ENCODE peak calls at places on chromosomes 7 and 10, in six cellular contexts. K, Q, P, U, X and B are unnamed samples.

GRCh38 chr7:130356121-130356759 is 11.6 kb downstream of the CPA5 start:
- DNase-seq in K (no peak), Q (peak; percentile 97), P (peak; percentile 100), U (peak; percentile 48), X (no peak), B (no peak)

GRCh38 chr7:41148521-41148951 is 554.4 kb downstream of the INHBA start:
- DNase-seq in K (no peak), Q (peak; percentile 80), P (peak; percentile 95), U (no peak), X (no peak), B (no peak)

GRCh38 chr7:114082934-114083647 is 164.3 kb upstream of the PPP1R3A start:
- DNase-seq in K (no peak), Q (peak; percentile 25), P (peak; percentile 13), U (no peak), X (peak; percentile 26), B (peak; percentile 4)

GRCh38 chr10:88474884-88475844 is 108.0 kb downstream of the RNLS start:
- DNase-seq in K (no peak), Q (no peak), P (no peak), U (no peak), X (no peak), B (no peak)

GRCh38 chr10:16597656-16598055 is 76.0 kb upstream of the C1QL3 start:
- DNase-seq in K (no peak), Q (peak; percentile 56), P (peak; percentile 79), U (peak; percentile 57), X (no peak), B (no peak)

GRCh38 chr7:2649991-2650390 is 18.2 kb downstream of the TTYH3 start:
- DNase-seq in K (no peak), Q (no peak), P (no peak), U (no peak), X (no peak), B (no peak)

GRCh38 chr7:134702366-134703240 is 56.0 kb downstream of the BPGM start:
- DNase-seq in K (no peak), Q (no peak), P (no peak), U (no peak), X (no peak), B (no peak)

GRCh38 chr10:73867126-73867807 is 7.1 kb downstream of the CAMK2G start:
- DNase-seq in K (no peak), Q (no peak), P (no peak), U (no peak), X (no peak), B (no peak)

GRCh38 chr10:98376485-98376884 is 38.5 kb downstream of the PYROXD2 start:
- DNase-seq in K (no peak), Q (peak; percentile 25), P (peak; percentile 68), U (no peak), X (no peak), B (no peak)

GRCh38 chr7:74454948-74455804 is 1.5 kb downstream of the GTF2IRD1 start:
- DNase-seq in K (no peak), Q (no peak), P (no peak), U (no peak), X (no peak), B (no peak)

GRCh38 chr10:15879058-15879457 is 18.8 kb upstream of the MINDY3 start:
- DNase-seq in K (no peak), Q (peak; percentile 61), P (peak; percentile 24), U (peak; percentile 57), X (peak; percentile 44), B (no peak)

GRCh38 chr7:93044147-93044810 is 73.5 kb downstream of the SAMD9 start:
- DNase-seq in K (no peak), Q (peak; percentile 24), P (peak; percentile 88), U (no peak), X (no peak), B (no peak)

GRCh38 chr7:37198906-37199485 is 249.7 kb downstream of the ELMO1 start:
- DNase-seq in K (peak; percentile 51), Q (peak; percentile 81), P (peak; percentile 56), U (peak; percentile 71), X (peak; percentile 62), B (peak; percentile 83)

GRCh38 chr7:80722596-80723141 is 84.2 kb downstream of the CD36 start:
- DNase-seq in K (no peak), Q (peak; percentile 99), P (peak; percentile 100), U (no peak), X (no peak), B (no peak)

GRCh38 chr7:36871863-36872262 is 147.6 kb upstream of the AOAH start:
- DNase-seq in K (no peak), Q (no peak), P (no peak), U (peak; percentile 28), X (no peak), B (no peak)

GRCh38 chr10:77501152-77501845 is 136.3 kb downstream of the KCNMA1 start:
- DNase-seq in K (no peak), Q (peak; percentile 77), P (peak; percentile 93), U (no peak), X (no peak), B (no peak)

GRCh38 chr10:134205-134742 is 981 bp upstream of the ZMYND11 start:
- DNase-seq in K (peak; percentile 21), Q (no peak), P (peak; percentile 26), U (peak; percentile 54), X (no peak), B (peak; percentile 48)

GRCh38 chr7:25708211-25708610 is 443.8 kb upstream of the NFE2L3 start:
- DNase-seq in K (no peak), Q (no peak), P (no peak), U (no peak), X (no peak), B (no peak)

GRCh38 chr7:37916017-37916672 is 472 bp downstream of the SFRP4 start:
- DNase-seq in K (no peak), Q (no peak), P (peak; percentile 32), U (peak; percentile 39), X (no peak), B (peak; percentile 7)

GRCh38 chr7:44637788-44638594 is 31.6 kb downstream of the OGDH start:
- DNase-seq in K (no peak), Q (peak; percentile 86), P (peak; percentile 92), U (no peak), X (peak; percentile 71), B (peak; percentile 87)

GRCh38 chr10:59823111-59823510 is 69.9 kb upstream of the MRLN start:
- DNase-seq in K (no peak), Q (no peak), P (no peak), U (no peak), X (no peak), B (no peak)

GRCh38 chr7:45033931-45034290 is 33.9 kb downstream of the CCM2 start:
- DNase-seq in K (no peak), Q (no peak), P (no peak), U (no peak), X (no peak), B (no peak)

GRCh38 chr7:32518534-32519140 is 23.3 kb downstream of the AVL9 start:
- DNase-seq in K (no peak), Q (peak; percentile 61), P (peak; percentile 78), U (peak; percentile 50), X (no peak), B (no peak)

GRCh38 chr7:1421946-1422345 is 37.3 kb downstream of the MICALL2 start:
- DNase-seq in K (no peak), Q (no peak), P (no peak), U (no peak), X (no peak), B (no peak)

GRCh38 chr10:130076681-130077080 is 33.9 kb downstream of the C10orf143 start:
- DNase-seq in K (no peak), Q (no peak), P (no peak), U (no peak), X (no peak), B (no peak)

GRCh38 chr10:29501692-29502091 is 133.1 kb downstream of the SVIL start:
- DNase-seq in K (no peak), Q (peak; percentile 59), P (peak; percentile 95), U (no peak), X (no peak), B (no peak)

GRCh38 chr10:93600861-93601773 is at the start of gene RBP4:
- DNase-seq in K (no peak), Q (peak; percentile 43), P (peak; percentile 64), U (no peak), X (no peak), B (no peak)

GRCh38 chr7:123432601-123433000 is 101.8 kb downstream of the IQUB start:
- DNase-seq in K (no peak), Q (no peak), P (no peak), U (no peak), X (no peak), B (no peak)

GRCh38 chr10:689433-690226 is at the start of gene DIP2C:
- DNase-seq in K (no peak), Q (peak; percentile 81), P (peak; percentile 80), U (no peak), X (peak; percentile 56), B (peak; percentile 11)

GRCh38 chr7:134435161-134435920 is 23.6 kb downstream of the AKR1B1 start:
- DNase-seq in K (no peak), Q (peak; percentile 43), P (peak; percentile 67), U (no peak), X (no peak), B (no peak)

GRCh38 chr10:80553436-80553835 is 15.7 kb downstream of the SH2D4B start:
- DNase-seq in K (no peak), Q (no peak), P (no peak), U (no peak), X (no peak), B (no peak)

GRCh38 chr7:7816816-7817536 is 98.6 kb upstream of the RPA3 start:
- DNase-seq in K (no peak), Q (no peak), P (no peak), U (no peak), X (no peak), B (peak; percentile 20)

GRCh38 chr7:5519515-5519928 is 95.9 kb upstream of the TNRC18 start:
- DNase-seq in K (no peak), Q (no peak), P (peak; percentile 16), U (no peak), X (no peak), B (no peak)

GRCh38 chr10:101775273-101776131 is at the start of gene FGF8:
- DNase-seq in K (no peak), Q (no peak), P (no peak), U (no peak), X (peak; percentile 49), B (no peak)